ENCODE peak calls at places on chromosome 11, in four cellular contexts. One of them, this sample, is unnamed.

GRCh38 chr11:67504950-67505561 is at the start of gene PITPNM1:
- DNase-seq in upper lobe of left lung: peak
- DNase-seq in gastrocnemius medialis: peak
- DNase-seq in heart left ventricle: peak
- DNase-seq in this sample: no peak

GRCh38 chr11:13761250-13761649 is 92.8 kb downstream of the FAR1 start:
- DNase-seq in upper lobe of left lung: no peak
- DNase-seq in gastrocnemius medialis: no peak
- DNase-seq in heart left ventricle: no peak
- DNase-seq in this sample: no peak

GRCh38 chr11:27216268-27217149 is 146.5 kb downstream of the CCDC34 start:
- DNase-seq in upper lobe of left lung: no peak
- DNase-seq in gastrocnemius medialis: peak
- DNase-seq in heart left ventricle: peak
- DNase-seq in this sample: no peak

GRCh38 chr11:95135155-95135554 is 45.5 kb downstream of the ENDOD1 start:
- DNase-seq in upper lobe of left lung: no peak
- DNase-seq in gastrocnemius medialis: no peak
- DNase-seq in heart left ventricle: no peak
- DNase-seq in this sample: no peak

GRCh38 chr11:26044389-26044788 is 287.5 kb upstream of the ANO3 start:
- DNase-seq in upper lobe of left lung: no peak
- DNase-seq in gastrocnemius medialis: no peak
- DNase-seq in heart left ventricle: no peak
- DNase-seq in this sample: no peak

GRCh38 chr11:86066033-86066432 is 2.9 kb downstream of the PICALM start:
- DNase-seq in upper lobe of left lung: no peak
- DNase-seq in gastrocnemius medialis: no peak
- DNase-seq in heart left ventricle: no peak
- DNase-seq in this sample: no peak

GRCh38 chr11:109697140-109697843 is 275.3 kb downstream of the C11orf87 start:
- DNase-seq in upper lobe of left lung: peak
- DNase-seq in gastrocnemius medialis: no peak
- DNase-seq in heart left ventricle: no peak
- DNase-seq in this sample: no peak

GRCh38 chr11:114366331-114367243 is 33.7 kb downstream of the C11orf71 start:
- DNase-seq in upper lobe of left lung: no peak
- DNase-seq in gastrocnemius medialis: no peak
- DNase-seq in heart left ventricle: no peak
- DNase-seq in this sample: no peak

GRCh38 chr11:36007127-36007824 is 63.4 kb downstream of the LDLRAD3 start:
- DNase-seq in upper lobe of left lung: no peak
- DNase-seq in gastrocnemius medialis: no peak
- DNase-seq in heart left ventricle: no peak
- DNase-seq in this sample: no peak

GRCh38 chr11:14873632-14874031 is 18.4 kb downstream of the CYP2R1 start:
- DNase-seq in upper lobe of left lung: no peak
- DNase-seq in gastrocnemius medialis: no peak
- DNase-seq in heart left ventricle: no peak
- DNase-seq in this sample: no peak

GRCh38 chr11:78110351-78110750 is 29.1 kb downstream of the ALG8 start:
- DNase-seq in upper lobe of left lung: no peak
- DNase-seq in gastrocnemius medialis: no peak
- DNase-seq in heart left ventricle: no peak
- DNase-seq in this sample: no peak

GRCh38 chr11:126426126-126426525 is 70.6 kb downstream of the ST3GAL4 start:
- DNase-seq in upper lobe of left lung: no peak
- DNase-seq in gastrocnemius medialis: no peak
- DNase-seq in heart left ventricle: no peak
- DNase-seq in this sample: no peak

GRCh38 chr11:65781152-65781961 is 581 bp upstream of the AP5B1 start:
- DNase-seq in upper lobe of left lung: peak
- DNase-seq in gastrocnemius medialis: peak
- DNase-seq in heart left ventricle: no peak
- DNase-seq in this sample: no peak

GRCh38 chr11:111422494-111423249 is 43.6 kb upstream of the POU2AF1 start:
- DNase-seq in upper lobe of left lung: peak
- DNase-seq in gastrocnemius medialis: no peak
- DNase-seq in heart left ventricle: peak
- DNase-seq in this sample: no peak

GRCh38 chr11:12235549-12235944 is 125.2 kb downstream of the MICAL2 start:
- DNase-seq in upper lobe of left lung: no peak
- DNase-seq in gastrocnemius medialis: no peak
- DNase-seq in heart left ventricle: no peak
- DNase-seq in this sample: no peak

GRCh38 chr11:12235080-12235479 is 124.7 kb downstream of the MICAL2 start:
- DNase-seq in upper lobe of left lung: no peak
- DNase-seq in gastrocnemius medialis: peak
- DNase-seq in heart left ventricle: no peak
- DNase-seq in this sample: no peak

GRCh38 chr11:12236744-12237101 is 126.3 kb downstream of the MICAL2 start:
- DNase-seq in upper lobe of left lung: no peak
- DNase-seq in gastrocnemius medialis: no peak
- DNase-seq in heart left ventricle: no peak
- DNase-seq in this sample: no peak

GRCh38 chr11:12237381-12237784 is 127.0 kb downstream of the MICAL2 start:
- DNase-seq in upper lobe of left lung: no peak
- DNase-seq in gastrocnemius medialis: no peak
- DNase-seq in heart left ventricle: no peak
- DNase-seq in this sample: no peak

GRCh38 chr11:12235945-12236743 is 125.8 kb downstream of the MICAL2 start:
- DNase-seq in upper lobe of left lung: no peak
- DNase-seq in gastrocnemius medialis: peak
- DNase-seq in heart left ventricle: no peak
- DNase-seq in this sample: peak
- H3K4me3 ChIP-seq in upper lobe of left lung: no peak
- H3K4me3 ChIP-seq in gastrocnemius medialis: no peak
- H3K4me3 ChIP-seq in heart left ventricle: no peak
- H3K4me3 ChIP-seq in this sample: no peak

GRCh38 chr11:43648888-43649287 is 31.6 kb upstream of the HSD17B12 start:
- DNase-seq in upper lobe of left lung: no peak
- DNase-seq in gastrocnemius medialis: no peak
- DNase-seq in heart left ventricle: no peak
- DNase-seq in this sample: no peak

GRCh38 chr11:43644626-43645299 is 35.8 kb upstream of the HSD17B12 start:
- DNase-seq in upper lobe of left lung: no peak
- DNase-seq in gastrocnemius medialis: no peak
- DNase-seq in heart left ventricle: no peak
- DNase-seq in this sample: no peak

GRCh38 chr11:43646767-43647166 is 33.8 kb upstream of the HSD17B12 start:
- DNase-seq in upper lobe of left lung: no peak
- DNase-seq in gastrocnemius medialis: no peak
- DNase-seq in heart left ventricle: no peak
- DNase-seq in this sample: no peak

GRCh38 chr11:43639920-43640319 is 40.6 kb upstream of the HSD17B12 start:
- DNase-seq in upper lobe of left lung: no peak
- DNase-seq in gastrocnemius medialis: no peak
- DNase-seq in heart left ventricle: no peak
- DNase-seq in this sample: no peak

DNA sequence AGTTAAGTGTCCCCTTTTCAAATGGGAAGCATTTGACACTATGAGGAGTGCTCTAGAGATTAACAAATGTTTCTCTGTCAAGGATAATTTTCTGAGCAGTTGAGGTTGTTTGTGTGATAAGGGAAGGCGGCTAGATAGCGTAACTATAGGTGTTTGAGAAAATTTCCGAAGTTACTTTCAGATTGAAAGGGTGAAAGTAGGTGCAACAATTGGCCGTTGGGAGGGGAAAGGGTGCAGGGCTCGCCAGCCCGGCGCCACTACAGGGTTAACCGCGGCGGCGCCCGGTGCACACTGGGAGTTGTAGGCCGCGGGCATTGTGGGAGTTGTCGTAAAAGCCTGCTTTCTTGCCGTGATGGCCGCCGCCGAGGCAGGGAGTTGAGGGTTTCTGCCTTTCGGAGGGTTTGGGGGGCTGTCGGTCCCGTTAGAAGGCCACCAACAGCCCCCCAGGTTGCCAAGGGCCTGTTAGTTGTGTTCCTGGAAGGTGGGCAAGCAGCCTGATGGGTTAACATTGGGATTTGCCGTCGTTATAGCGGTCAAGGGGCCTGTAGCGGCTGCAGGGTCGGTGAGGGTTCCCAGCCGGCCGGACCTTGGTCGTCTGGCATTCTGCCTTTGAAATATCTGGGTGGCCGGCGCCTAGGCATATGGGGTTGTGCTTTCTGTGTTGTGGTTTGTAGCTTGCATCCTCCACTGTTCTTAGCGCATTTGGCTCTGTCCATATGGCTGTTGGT is 36.5 kb upstream of the HSD17B12 start:
- DNase-seq in upper lobe of left lung: peak
- DNase-seq in gastrocnemius medialis: peak
- DNase-seq in heart left ventricle: peak
- DNase-seq in this sample: peak
- TF ChIP-seq POLR2A in upper lobe of left lung: peak
- TF ChIP-seq POLR2A in gastrocnemius medialis: no peak
- TF ChIP-seq POLR2A in heart left ventricle: no peak
- TF ChIP-seq POLR2A in this sample: no peak

GRCh38 chr11:82682003-82682751 is 51.5 kb downstream of the FAM181B start:
- DNase-seq in upper lobe of left lung: no peak
- DNase-seq in gastrocnemius medialis: no peak
- DNase-seq in heart left ventricle: peak
- DNase-seq in this sample: no peak

GRCh38 chr11:82686211-82686610 is 47.5 kb downstream of the FAM181B start:
- DNase-seq in upper lobe of left lung: no peak
- DNase-seq in gastrocnemius medialis: no peak
- DNase-seq in heart left ventricle: no peak
- DNase-seq in this sample: no peak

GRCh38 chr11:82680252-82680651 is 53.4 kb downstream of the FAM181B start:
- DNase-seq in upper lobe of left lung: no peak
- DNase-seq in gastrocnemius medialis: no peak
- DNase-seq in heart left ventricle: no peak
- DNase-seq in this sample: no peak

DNA sequence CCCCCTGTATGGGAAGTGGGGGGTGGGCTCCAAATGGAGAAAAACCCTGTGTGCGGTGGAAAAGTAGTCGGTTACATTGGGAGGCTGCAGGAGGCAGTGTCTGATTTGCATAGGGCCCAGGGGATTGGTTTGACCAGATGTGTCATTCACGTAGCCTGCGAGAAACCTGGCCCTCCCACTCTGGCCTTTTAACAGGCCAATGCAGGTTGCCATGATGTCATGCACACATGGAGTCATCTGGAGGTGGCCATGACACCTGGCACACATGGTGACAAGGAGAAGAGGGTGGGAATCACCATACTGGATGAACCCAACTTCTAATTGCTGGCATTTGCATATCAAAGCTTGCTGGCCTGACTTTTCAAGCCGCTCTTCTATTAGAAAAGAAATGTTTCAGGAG is 50.6 kb downstream of the FAM181B start:
- DNase-seq in upper lobe of left lung: no peak
- DNase-seq in gastrocnemius medialis: no peak
- DNase-seq in heart left ventricle: no peak
- DNase-seq in this sample: no peak
- H3K4me3 ChIP-seq in upper lobe of left lung: no peak
- H3K4me3 ChIP-seq in gastrocnemius medialis: no peak
- H3K4me3 ChIP-seq in heart left ventricle: no peak
- H3K4me3 ChIP-seq in this sample: no peak

GRCh38 chr11:119092880-119093665 is 8.4 kb downstream of the HMBS start:
- DNase-seq in upper lobe of left lung: no peak
- DNase-seq in gastrocnemius medialis: no peak
- DNase-seq in heart left ventricle: no peak
- DNase-seq in this sample: no peak
- TF ChIP-seq POLR2A in upper lobe of left lung: no peak
- TF ChIP-seq POLR2A in gastrocnemius medialis: no peak
- TF ChIP-seq POLR2A in heart left ventricle: no peak
- TF ChIP-seq POLR2A in this sample: no peak

GRCh38 chr11:34308821-34309585 is 48.8 kb downstream of the ABTB2 start:
- DNase-seq in upper lobe of left lung: no peak
- DNase-seq in gastrocnemius medialis: peak
- DNase-seq in heart left ventricle: no peak
- DNase-seq in this sample: no peak
- H3K4me3 ChIP-seq in upper lobe of left lung: no peak
- H3K4me3 ChIP-seq in gastrocnemius medialis: no peak
- H3K4me3 ChIP-seq in heart left ventricle: no peak
- H3K4me3 ChIP-seq in this sample: no peak